ENCODE peak calls at places on chromosomes 13 and 19, in six cellular contexts. L is adrenal gland, X is breast epithelium, B is ovary, K is transverse colon, U is IMR-90. P is an unnamed sample. For H3K4me1, the result is how much of the 10 kb centered on the place peaks cover.

GRCh38 chr19:37979547-37980082 is 72.6 kb downstream of the SIPA1L3 start:
- DNase-seq in L (no peak), X (peak), B (no peak), K (peak), U (no peak), P (peak)

GRCh38 chr13:36310417-36311108 is 12.9 kb upstream of the CCDC169 start:
- DNase-seq in L (no peak), X (no peak), B (no peak), K (no peak), U (peak), P (no peak)

GRCh38 chr19:1457031-1457739 is 7.3 kb downstream of the APC2 start:
- DNase-seq in L (no peak), X (no peak), B (no peak), K (no peak), U (no peak), P (no peak)

GRCh38 chr13:77859450-77859849 is 59.2 kb downstream of the EDNRB start:
- DNase-seq in L (peak), X (no peak), B (no peak), K (peak), U (peak), P (no peak)

GRCh38 chr13:71577127-71577526 is 289.9 kb downstream of the DACH1 start:
- DNase-seq in L (no peak), X (no peak), B (no peak), K (no peak), U (no peak), P (no peak)

GRCh38 chr13:111567637-111568036 is 247.2 kb downstream of the TEX29 start:
- DNase-seq in L (no peak), X (no peak), B (no peak), K (no peak), U (no peak), P (no peak)

GRCh38 chr13:39522329-39522728 is 80.7 kb downstream of the LHFPL6 start:
- DNase-seq in L (no peak), X (no peak), B (no peak), K (no peak), U (no peak), P (no peak)

GRCh38 chr13:33252103-33252502 is 33.5 kb downstream of the STARD13 start:
- DNase-seq in L (no peak), X (no peak), B (no peak), K (no peak), U (no peak), P (no peak)

GRCh38 chr19:46786236-46787039 is 2.0 kb downstream of the SLC1A5 start:
- DNase-seq in L (peak), X (peak), B (peak), K (peak), U (peak), P (peak)
- TF ChIP-seq POLR2A in L (no peak), X (peak), B (no peak), K (peak), U (no peak), P (no peak)

DNA sequence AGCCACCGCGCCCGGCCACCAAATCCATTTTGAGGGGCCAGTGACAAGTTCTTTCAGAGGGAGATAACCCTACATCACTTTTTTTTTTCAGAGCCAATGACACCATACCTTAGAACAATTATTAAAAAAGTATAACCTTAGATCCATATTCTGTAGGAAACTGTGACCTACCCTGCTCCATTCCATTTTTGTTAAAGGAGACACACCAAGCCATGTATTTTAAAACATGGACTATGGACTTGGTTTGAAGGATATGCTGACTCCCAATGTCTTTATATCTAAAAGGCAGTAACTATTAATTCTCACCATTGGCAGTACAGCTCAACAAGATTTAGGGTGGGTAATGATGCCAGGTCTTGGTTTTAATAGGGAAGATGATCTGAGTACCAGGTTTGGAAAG is 1.1 kb downstream of the GSK3A start:
- DNase-seq in L (no peak), X (no peak), B (no peak), K (no peak), U (no peak), P (no peak)
- H3K4me1 ChIP-seq in L (under half), X (under half), B (under half), K (under half), U (under half), P (under half)

DNA sequence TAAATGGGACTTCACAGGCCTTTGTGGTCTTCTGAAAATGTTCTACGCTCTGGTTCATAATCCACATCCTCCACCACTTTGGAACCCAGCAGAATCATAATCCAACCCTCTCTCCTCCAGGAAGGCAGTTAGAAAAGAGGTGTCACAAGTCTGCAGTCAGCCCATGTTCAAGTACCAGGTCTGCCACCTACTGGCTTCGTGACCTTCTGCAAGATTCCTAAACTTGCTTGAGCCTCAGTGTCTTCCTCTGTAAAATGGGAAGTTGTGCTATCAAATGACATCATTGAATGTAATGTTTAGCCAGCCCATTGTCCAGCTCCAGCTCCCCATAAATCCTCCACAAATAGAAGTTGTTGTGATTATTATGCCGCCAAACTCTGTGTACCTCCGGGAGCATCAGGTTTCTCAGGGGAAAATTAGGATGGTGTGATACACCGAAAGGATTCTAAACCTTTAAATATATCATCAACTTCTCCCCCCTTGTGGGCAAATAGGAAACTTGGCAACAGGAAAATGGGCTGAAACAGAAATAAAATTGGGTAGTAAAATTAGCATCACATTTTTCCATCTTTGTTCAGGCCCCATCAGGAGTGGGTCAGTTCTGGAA is 109.7 kb downstream of the NUFIP1 start:
- DNase-seq in L (no peak), X (no peak), B (no peak), K (peak), U (peak), P (no peak)
- TF ChIP-seq CTCF in L (peak), X (no peak), B (no peak), K (peak), U (peak), P (peak)

GRCh38 chr19:11606484-11606883 is 9.2 kb downstream of the ZNF627 start:
- DNase-seq in L (no peak), X (no peak), B (no peak), K (no peak), U (no peak), P (no peak)
- TF ChIP-seq POLR2A in L (no peak), X (no peak), B (no peak), K (no peak), U (no peak), P (no peak)

GRCh38 chr19:32349724-32350475 is 4.5 kb downstream of the ZNF507 start:
- DNase-seq in L (no peak), X (no peak), B (no peak), K (no peak), U (peak), P (no peak)
- H3K4me1 ChIP-seq in L (under half), X (under half), B (under half), K (under half), U (under half), P (under half)

DNA sequence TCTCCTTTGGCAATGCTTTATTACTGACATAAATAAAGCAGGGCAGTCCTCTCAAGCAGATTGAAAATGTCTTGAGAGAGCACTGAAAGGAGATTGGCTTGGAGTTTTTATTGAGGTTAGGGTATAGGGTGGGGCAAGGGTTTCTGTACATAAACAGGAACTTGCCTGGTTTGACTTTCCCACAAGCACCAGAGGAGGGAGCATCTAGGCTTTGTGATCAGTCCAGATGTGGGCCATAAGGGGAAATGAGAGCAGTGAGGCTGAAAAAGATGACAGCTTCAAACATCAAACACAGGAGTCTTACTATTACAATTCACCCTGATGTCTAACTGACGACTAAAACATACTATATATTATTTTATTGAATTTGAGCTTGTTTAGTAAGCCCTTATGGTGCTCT is 260.9 kb downstream of the MTUS2 start:
- DNase-seq in L (no peak), X (no peak), B (no peak), K (no peak), U (no peak), P (no peak)
- TF ChIP-seq CTCF in L (no peak), X (no peak), B (no peak), K (no peak), U (no peak), P (no peak)

GRCh38 chr19:50804420-50805272 is 14.4 kb downstream of the ACP4 start:
- DNase-seq in L (peak), X (peak), B (peak), K (peak), U (peak), P (peak)
- TF ChIP-seq POLR2A in L (peak), X (no peak), B (peak), K (peak), U (peak), P (no peak)

GRCh38 chr13:45786293-45786920 is 65.1 kb downstream of the SIAH3 start:
- DNase-seq in L (no peak), X (no peak), B (no peak), K (no peak), U (no peak), P (peak)
- H3K4me1 ChIP-seq in L (under half), X (under half), B (under half), K (under half), U (under half), P (under half)